ENCODE peak calls at places on chromosomes 16 and 17, in nine cellular contexts. One of them, this sample, is unnamed.

GRCh38 chr16:55062446-55062845 is 131.8 kb downstream of the IRX5 start:
- DNase-seq in neural progenitor cell: no peak
- DNase-seq in SK-N-SH: no peak
- DNase-seq in GM23248: peak
- DNase-seq in OCI-LY7: no peak
- DNase-seq in HCT116: no peak
- DNase-seq in MM.1S: no peak
- DNase-seq in hepatocyte: no peak
- DNase-seq in PC-3: no peak
- DNase-seq in this sample: no peak

GRCh38 chr17:50719924-50720805 is 762 bp downstream of the LUC7L3 start:
- DNase-seq in OCI-LY7: no peak
- DNase-seq in SK-N-SH: no peak
- DNase-seq in MM.1S: no peak
- DNase-seq in hepatocyte: no peak
- DNase-seq in PC-3: peak
- DNase-seq in neural progenitor cell: no peak
- DNase-seq in HCT116: no peak
- DNase-seq in GM23248: no peak
- DNase-seq in this sample: no peak

GRCh38 chr16:80298676-80299075 is 242.1 kb upstream of the DYNLRB2 start:
- DNase-seq in HCT116: no peak
- DNase-seq in hepatocyte: no peak
- DNase-seq in MM.1S: no peak
- DNase-seq in GM23248: peak
- DNase-seq in OCI-LY7: no peak
- DNase-seq in SK-N-SH: no peak
- DNase-seq in PC-3: no peak
- DNase-seq in neural progenitor cell: no peak
- DNase-seq in this sample: no peak

GRCh38 chr16:78230832-78231231 is 131.4 kb downstream of the WWOX start:
- DNase-seq in GM23248: no peak
- DNase-seq in OCI-LY7: no peak
- DNase-seq in HCT116: no peak
- DNase-seq in MM.1S: no peak
- DNase-seq in neural progenitor cell: no peak
- DNase-seq in hepatocyte: peak
- DNase-seq in SK-N-SH: no peak
- DNase-seq in PC-3: peak
- DNase-seq in this sample: no peak

GRCh38 chr17:28467456-28468025 is 5.9 kb upstream of the SLC13A2 start:
- DNase-seq in OCI-LY7: no peak
- DNase-seq in HCT116: no peak
- DNase-seq in SK-N-SH: no peak
- DNase-seq in GM23248: peak
- DNase-seq in PC-3: no peak
- DNase-seq in neural progenitor cell: no peak
- DNase-seq in hepatocyte: no peak
- DNase-seq in MM.1S: no peak
- DNase-seq in this sample: no peak

GRCh38 chr17:57954421-57955182 is 610 bp downstream of the CUEDC1 start:
- DNase-seq in HCT116: no peak
- DNase-seq in PC-3: peak
- DNase-seq in OCI-LY7: no peak
- DNase-seq in SK-N-SH: peak
- DNase-seq in neural progenitor cell: peak
- DNase-seq in GM23248: peak
- DNase-seq in hepatocyte: peak
- DNase-seq in MM.1S: no peak
- DNase-seq in this sample: peak

GRCh38 chr16:13797718-13798117 is 122.2 kb upstream of the ERCC4 start:
- DNase-seq in hepatocyte: no peak
- DNase-seq in PC-3: no peak
- DNase-seq in MM.1S: no peak
- DNase-seq in GM23248: no peak
- DNase-seq in HCT116: no peak
- DNase-seq in OCI-LY7: no peak
- DNase-seq in neural progenitor cell: no peak
- DNase-seq in SK-N-SH: no peak
- DNase-seq in this sample: no peak

GRCh38 chr16:11255737-11256656 is at the start of gene SOCS1:
- DNase-seq in PC-3: peak
- DNase-seq in neural progenitor cell: peak
- DNase-seq in SK-N-SH: peak
- DNase-seq in GM23248: peak
- DNase-seq in HCT116: peak
- DNase-seq in MM.1S: peak
- DNase-seq in OCI-LY7: peak
- DNase-seq in hepatocyte: peak
- DNase-seq in this sample: peak

GRCh38 chr17:38427160-38427949 is 909 bp upstream of the ARHGAP23 start:
- DNase-seq in HCT116: no peak
- DNase-seq in hepatocyte: no peak
- DNase-seq in PC-3: no peak
- DNase-seq in neural progenitor cell: no peak
- DNase-seq in OCI-LY7: no peak
- DNase-seq in SK-N-SH: no peak
- DNase-seq in GM23248: no peak
- DNase-seq in MM.1S: no peak
- DNase-seq in this sample: no peak

GRCh38 chr17:32882734-32883133 is 5.8 kb upstream of the MYO1D start:
- DNase-seq in neural progenitor cell: no peak
- DNase-seq in SK-N-SH: no peak
- DNase-seq in GM23248: peak
- DNase-seq in OCI-LY7: no peak
- DNase-seq in PC-3: no peak
- DNase-seq in MM.1S: no peak
- DNase-seq in HCT116: no peak
- DNase-seq in hepatocyte: no peak
- DNase-seq in this sample: no peak

DNA sequence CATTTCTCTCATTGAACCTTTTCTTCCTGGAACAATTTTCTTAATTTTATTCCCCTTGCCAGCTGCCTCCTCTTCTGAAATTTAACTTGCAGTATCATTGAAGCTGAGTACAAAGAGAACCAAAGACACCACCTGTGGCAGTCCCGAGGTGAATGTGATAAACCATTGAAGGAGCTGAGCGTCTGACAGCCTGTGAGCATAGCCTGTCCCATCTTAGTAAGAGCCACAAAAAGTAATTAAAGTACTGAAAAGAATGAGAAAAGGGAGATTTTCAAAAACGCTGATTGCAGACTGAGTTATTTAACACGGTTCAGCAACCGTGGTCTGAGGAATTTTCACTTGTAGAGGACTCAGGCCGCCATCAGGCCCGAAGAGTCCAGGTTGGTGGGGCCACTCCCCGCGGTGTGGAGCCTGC is 27.2 kb upstream of the ST6GALNAC1 start:
- DNase-seq in GM23248: no peak
- DNase-seq in neural progenitor cell: no peak
- DNase-seq in HCT116: no peak
- DNase-seq in MM.1S: no peak
- DNase-seq in SK-N-SH: no peak
- DNase-seq in OCI-LY7: no peak
- DNase-seq in PC-3: no peak
- DNase-seq in hepatocyte: no peak
- DNase-seq in this sample: no peak
- H3K4me3 ChIP-seq in GM23248: peak
- H3K4me3 ChIP-seq in neural progenitor cell: peak
- H3K4me3 ChIP-seq in HCT116: peak
- H3K4me3 ChIP-seq in MM.1S: peak
- H3K4me3 ChIP-seq in SK-N-SH: no peak
- H3K4me3 ChIP-seq in OCI-LY7: no peak
- H3K4me3 ChIP-seq in PC-3: no peak
- H3K4me3 ChIP-seq in hepatocyte: no peak
- H3K4me3 ChIP-seq in this sample: peak

GRCh38 chr17:45149669-45150603 is 1.7 kb downstream of the HEXIM1 start:
- DNase-seq in MM.1S: peak
- DNase-seq in neural progenitor cell: peak
- DNase-seq in HCT116: no peak
- DNase-seq in PC-3: peak
- DNase-seq in SK-N-SH: peak
- DNase-seq in hepatocyte: peak
- DNase-seq in OCI-LY7: peak
- DNase-seq in GM23248: peak
- DNase-seq in this sample: peak

GRCh38 chr17:45147581-45148182 is 593 bp upstream of the HEXIM1 start:
- DNase-seq in HCT116: peak
- DNase-seq in neural progenitor cell: peak
- DNase-seq in hepatocyte: peak
- DNase-seq in OCI-LY7: peak
- DNase-seq in MM.1S: peak
- DNase-seq in PC-3: peak
- DNase-seq in GM23248: peak
- DNase-seq in SK-N-SH: no peak
- DNase-seq in this sample: peak

GRCh38 chr17:45149037-45149668 is 878 bp downstream of the HEXIM1 start:
- DNase-seq in neural progenitor cell: peak
- DNase-seq in MM.1S: peak
- DNase-seq in GM23248: peak
- DNase-seq in HCT116: peak
- DNase-seq in PC-3: peak
- DNase-seq in SK-N-SH: peak
- DNase-seq in hepatocyte: peak
- DNase-seq in OCI-LY7: peak
- DNase-seq in this sample: peak

GRCh38 chr17:45148183-45149036 is at the start of gene HEXIM1:
- DNase-seq in HCT116: peak
- DNase-seq in MM.1S: peak
- DNase-seq in PC-3: peak
- DNase-seq in hepatocyte: peak
- DNase-seq in OCI-LY7: peak
- DNase-seq in GM23248: peak
- DNase-seq in SK-N-SH: peak
- DNase-seq in neural progenitor cell: peak
- DNase-seq in this sample: peak

DNA sequence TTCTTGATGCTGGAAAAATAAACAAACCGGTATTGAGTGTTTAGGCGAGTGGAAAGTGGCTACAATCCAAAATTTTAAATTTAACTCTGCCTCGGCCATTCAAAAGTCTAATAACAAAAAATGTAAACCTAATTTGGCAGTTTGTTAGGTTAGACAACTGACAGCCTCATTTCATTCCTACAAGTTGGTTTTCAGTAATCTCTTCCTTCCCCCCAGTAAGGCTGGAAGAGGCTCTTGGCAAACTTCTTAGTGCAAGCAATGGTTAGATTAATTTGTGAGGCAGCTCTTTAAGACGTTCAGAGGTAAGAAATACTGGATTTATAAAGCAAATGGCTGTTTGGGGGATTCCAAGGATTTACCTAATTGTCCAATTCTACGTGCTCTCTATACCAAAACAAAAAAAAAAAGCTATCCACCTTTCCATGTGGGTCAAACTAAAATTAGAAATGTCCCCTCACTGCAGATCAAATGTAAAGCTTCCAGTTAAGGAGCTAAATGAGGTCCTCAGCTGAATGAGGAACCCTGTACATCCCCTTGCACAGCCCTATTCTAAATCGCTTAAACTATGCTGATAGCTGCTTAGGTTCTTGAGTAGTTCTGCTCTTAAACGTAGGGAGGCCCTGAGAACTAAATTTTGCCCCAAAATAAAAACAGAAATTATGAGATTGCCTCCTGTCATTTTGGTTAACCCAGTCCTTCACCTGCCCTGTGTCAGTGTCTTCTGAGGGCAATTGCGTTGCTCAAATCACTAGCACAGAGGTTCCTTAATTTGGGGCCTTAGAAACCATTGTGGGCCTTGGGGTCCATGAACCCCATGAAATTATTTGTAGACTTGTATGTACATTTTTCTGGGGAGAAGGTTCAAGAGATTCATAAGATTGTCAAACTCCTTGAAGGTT is 2.9 kb downstream of the HEXIM1 start:
- DNase-seq in GM23248: peak
- DNase-seq in OCI-LY7: no peak
- DNase-seq in MM.1S: no peak
- DNase-seq in hepatocyte: no peak
- DNase-seq in PC-3: no peak
- DNase-seq in neural progenitor cell: no peak
- DNase-seq in HCT116: no peak
- DNase-seq in SK-N-SH: no peak
- DNase-seq in this sample: no peak
- H3K27ac ChIP-seq in GM23248: peak
- H3K27ac ChIP-seq in OCI-LY7: peak
- H3K27ac ChIP-seq in MM.1S: no peak
- H3K27ac ChIP-seq in hepatocyte: peak
- H3K27ac ChIP-seq in PC-3: no peak
- H3K27ac ChIP-seq in neural progenitor cell: no peak
- H3K27ac ChIP-seq in HCT116: peak
- H3K27ac ChIP-seq in SK-N-SH: peak
- H3K27ac ChIP-seq in this sample: no peak

DNA sequence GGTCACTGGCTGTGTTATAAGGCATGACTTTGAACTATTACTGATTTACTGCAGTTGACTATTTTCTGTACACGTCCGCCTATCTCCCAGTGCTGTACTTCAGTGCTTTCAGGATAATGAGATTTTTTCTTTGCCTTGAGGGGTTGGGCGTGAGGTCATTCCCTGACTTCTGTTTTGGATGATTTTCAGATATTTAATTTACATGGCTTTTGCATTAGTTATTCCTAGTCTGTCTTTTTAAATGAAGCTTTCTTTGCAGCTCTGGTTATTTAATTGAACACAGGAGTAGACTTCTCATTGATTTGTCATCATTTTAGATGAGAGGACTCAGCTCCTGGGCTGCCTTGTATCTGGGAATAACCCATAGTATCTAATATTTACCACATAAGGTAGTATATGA is 23.7 kb downstream of the WIPF2 start:
- DNase-seq in neural progenitor cell: no peak
- DNase-seq in GM23248: peak
- DNase-seq in OCI-LY7: no peak
- DNase-seq in MM.1S: no peak
- DNase-seq in SK-N-SH: peak
- DNase-seq in HCT116: no peak
- DNase-seq in PC-3: no peak
- DNase-seq in hepatocyte: no peak
- DNase-seq in this sample: no peak
- TF ChIP-seq EZH2phosphoT487 in neural progenitor cell: no peak
- TF ChIP-seq EZH2phosphoT487 in GM23248: no peak
- TF ChIP-seq EZH2phosphoT487 in OCI-LY7: no peak
- TF ChIP-seq EZH2phosphoT487 in MM.1S: no peak
- TF ChIP-seq EZH2phosphoT487 in SK-N-SH: no peak
- TF ChIP-seq EZH2phosphoT487 in HCT116: no peak
- TF ChIP-seq EZH2phosphoT487 in PC-3: no peak
- TF ChIP-seq EZH2phosphoT487 in hepatocyte: no peak
- TF ChIP-seq EZH2phosphoT487 in this sample: no peak

DNA sequence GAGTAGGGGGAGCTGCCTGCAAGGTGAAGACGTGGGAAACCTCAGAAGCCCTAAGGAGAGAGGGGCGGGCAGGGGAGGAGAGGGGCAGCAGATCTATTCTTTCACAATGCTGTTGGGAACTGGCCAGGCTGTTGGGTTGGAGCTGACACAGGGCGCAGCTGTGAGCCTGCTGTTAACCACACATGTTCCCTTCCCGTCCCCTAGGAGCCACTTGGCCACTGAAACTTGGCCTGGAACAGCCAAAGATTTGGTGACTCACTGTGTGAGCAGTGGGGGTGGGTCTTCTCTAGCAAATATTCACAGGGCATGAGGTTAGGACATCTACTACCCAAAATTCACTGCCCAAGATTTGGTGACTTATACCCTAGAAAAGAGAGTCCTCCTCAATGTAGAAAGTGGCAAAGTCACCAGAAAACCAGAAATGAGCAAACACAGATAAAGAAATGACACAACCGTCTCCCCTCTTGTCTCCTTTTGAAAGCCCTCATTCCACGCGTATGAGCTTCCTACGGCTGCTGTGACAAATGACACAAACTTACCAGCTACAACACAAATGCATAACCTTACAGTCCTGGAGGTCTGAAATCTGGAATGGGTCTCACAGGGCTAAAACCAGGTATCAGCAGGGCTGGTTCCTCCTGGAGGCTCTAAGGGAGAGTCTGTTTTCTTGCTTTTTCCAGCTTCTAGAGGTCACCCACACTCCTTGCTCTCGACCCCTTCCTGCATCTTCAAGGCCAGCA is 6.3 kb downstream of the TBC1D16 start:
- DNase-seq in SK-N-SH: no peak
- DNase-seq in neural progenitor cell: no peak
- DNase-seq in GM23248: peak
- DNase-seq in hepatocyte: no peak
- DNase-seq in HCT116: no peak
- DNase-seq in PC-3: peak
- DNase-seq in OCI-LY7: no peak
- DNase-seq in MM.1S: no peak
- DNase-seq in this sample: no peak
- H3K4me3 ChIP-seq in SK-N-SH: no peak
- H3K4me3 ChIP-seq in neural progenitor cell: no peak
- H3K4me3 ChIP-seq in GM23248: peak
- H3K4me3 ChIP-seq in hepatocyte: no peak
- H3K4me3 ChIP-seq in HCT116: no peak
- H3K4me3 ChIP-seq in PC-3: no peak
- H3K4me3 ChIP-seq in OCI-LY7: no peak
- H3K4me3 ChIP-seq in MM.1S: no peak
- H3K4me3 ChIP-seq in this sample: no peak

This sample was measured in GM23338.